ENCODE peak calls at places on chromosomes 12 and 14, in four cellular contexts. G, B, X and F are unnamed samples. For H3K36me3, the result is how much of the 10 kb centered on the place peaks cover.

GRCh38 chr12:88300931-88301330 is 158.8 kb downstream of the TMTC3 start:
- DNase-seq in G (no peak), B (peak), X (no peak), F (no peak)

GRCh38 chr14:21987937-21988336 is 314.3 kb upstream of the OR4E1 start:
- DNase-seq in X (no peak), B (peak), G (no peak), F (no peak)

GRCh38 chr12:117439531-117440001 is 78.1 kb upstream of the NOS1 start:
- DNase-seq in X (no peak), G (no peak), B (no peak), F (no peak)

GRCh38 chr14:53306267-53306721 is 153.2 kb upstream of the DDHD1 start:
- DNase-seq in B (peak), G (peak), X (peak), F (peak)

GRCh38 chr14:64454671-64455070 is 10.6 kb upstream of the AKAP5 start:
- DNase-seq in G (no peak), X (no peak), B (no peak), F (no peak)

GRCh38 chr14:89660183-89660582 is 243.2 kb upstream of the FOXN3 start:
- DNase-seq in B (peak), X (peak), G (no peak), F (no peak)

GRCh38 chr12:121805171-121805687 is 1.4 kb downstream of the SETD1B start:
- DNase-seq in G (no peak), B (no peak), X (no peak), F (no peak)

GRCh38 chr12:53207042-53207441 is at the start of gene ITGB7:
- DNase-seq in X (no peak), G (no peak), B (no peak), F (no peak)

GRCh38 chr12:93722757-93723567 is 45.8 kb downstream of the CRADD start:
- DNase-seq in G (peak), B (no peak), X (no peak), F (no peak)

GRCh38 chr14:105745433-105746123 is 219.2 kb downstream of the TMEM121 start:
- DNase-seq in X (no peak), G (no peak), B (no peak), F (no peak)
- H3K4me3 ChIP-seq in X (no peak), G (no peak), B (no peak), F (no peak)

DNA sequence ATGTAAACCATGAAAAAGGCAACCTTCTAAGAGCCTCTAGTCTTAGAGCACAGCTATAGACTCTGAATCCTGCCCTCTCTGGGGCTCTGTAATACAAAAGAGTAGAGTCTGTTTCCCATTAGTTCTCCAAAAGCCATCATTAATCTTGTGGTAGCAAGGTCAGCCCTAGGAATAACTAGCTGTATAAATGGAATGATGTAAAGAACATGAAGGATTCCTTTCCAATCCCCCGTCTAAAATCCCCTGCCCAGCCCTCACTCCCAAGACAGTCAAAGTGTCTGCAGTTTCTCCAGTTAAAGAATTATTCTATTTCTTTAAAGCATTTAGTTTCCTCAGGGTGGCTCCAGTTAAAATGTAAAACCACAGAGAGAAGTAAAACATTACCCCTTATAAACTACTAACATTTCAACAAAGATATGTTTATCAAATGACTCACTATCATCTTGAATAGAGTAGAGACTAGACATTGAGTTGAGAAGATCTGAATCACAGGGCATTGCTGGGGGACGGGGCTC is 104.2 kb downstream of the ST8SIA1 start:
- DNase-seq in G (no peak), B (peak), X (no peak), F (no peak)
- H3K27ac ChIP-seq in G (no peak), B (peak), X (no peak), F (no peak)

DNA sequence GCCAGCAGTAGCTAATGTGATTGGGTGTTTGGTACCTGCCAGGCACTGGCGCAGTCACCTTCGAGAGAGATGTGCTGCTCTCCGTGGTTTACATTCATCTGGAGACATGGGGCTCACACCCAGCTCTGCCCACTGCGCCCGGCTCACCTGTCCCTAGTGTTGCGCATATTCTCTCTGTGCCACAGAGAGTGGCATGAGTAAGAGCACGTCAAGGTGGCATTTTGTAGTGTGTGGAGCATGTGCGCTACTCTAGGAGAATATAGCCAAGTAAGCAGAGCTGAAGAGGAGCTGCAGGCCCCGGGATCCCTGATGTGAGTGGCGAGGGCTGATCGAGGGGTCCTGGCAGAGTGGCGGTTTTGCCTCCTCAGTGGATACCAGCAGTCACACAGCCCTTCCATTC is 46.9 kb downstream of the TPCN1 start:
- DNase-seq in X (no peak), G (no peak), B (no peak), F (no peak)
- H3K36me3 ChIP-seq in X (under half), G (under half), B (under half), F (under half)

GRCh38 chr14:101167428-101167827 is 263.9 kb upstream of the RTL1 start:
- DNase-seq in G (no peak), B (no peak), X (no peak), F (no peak)
- H3K4me3 ChIP-seq in G (no peak), B (no peak), X (no peak), F (no peak)

DNA sequence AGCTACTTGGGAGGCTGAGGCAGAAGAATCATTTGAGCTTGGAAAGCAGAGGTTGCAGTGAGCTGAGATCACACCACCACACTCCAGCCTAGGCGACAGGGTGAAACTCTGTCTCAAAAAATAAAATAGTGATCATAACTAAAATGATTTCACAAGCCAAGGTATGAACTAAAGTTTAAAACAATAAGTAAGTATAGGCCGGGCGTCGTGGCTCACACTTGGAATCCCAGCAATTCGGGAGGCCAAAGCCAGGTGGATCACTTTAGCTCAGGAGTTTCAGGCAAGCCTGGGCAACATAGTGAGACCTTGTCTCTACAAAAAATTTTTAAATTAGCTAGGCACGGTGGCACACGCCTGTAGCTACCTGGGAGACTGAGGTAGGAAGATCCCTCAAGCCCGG is 27.4 kb downstream of the BLTP3B start:
- DNase-seq in G (no peak), X (no peak), B (no peak), F (no peak)
- H3K27ac ChIP-seq in G (no peak), X (no peak), B (no peak), F (no peak)

DNA sequence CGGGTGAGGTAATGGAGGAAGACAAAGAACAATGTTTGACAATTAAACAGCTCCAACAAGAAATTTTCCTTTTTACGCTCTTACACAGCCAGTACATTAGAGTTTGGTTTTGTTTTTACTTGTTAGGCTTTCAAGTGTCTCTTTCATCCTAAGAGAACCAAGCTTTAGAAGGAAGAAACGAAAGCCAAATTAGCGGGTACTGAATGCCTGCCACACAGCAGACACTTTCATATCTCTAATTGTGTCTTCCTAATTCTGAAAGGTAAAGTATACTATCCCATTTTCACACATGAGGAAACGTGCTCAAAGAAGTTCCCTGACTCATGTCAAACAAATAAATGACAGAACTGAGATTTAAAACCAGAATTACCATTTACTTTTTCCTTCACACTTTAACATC is 65.0 kb downstream of the CDK17 start:
- DNase-seq in G (no peak), X (no peak), B (no peak), F (no peak)
- H3K36me3 ChIP-seq in G (under half), X (under half), B (under half), F (under half)

GRCh38 chr14:23433457-23433856 is 2.0 kb downstream of the MYH7 start:
- DNase-seq in G (no peak), B (no peak), X (no peak), F (no peak)

GRCh38 chr14:23431486-23431885 is 4.0 kb downstream of the MYH7 start:
- DNase-seq in B (no peak), X (no peak), G (no peak), F (no peak)

GRCh38 chr14:23430733-23431105 is 4.7 kb downstream of the MYH7 start:
- DNase-seq in X (no peak), B (no peak), G (no peak), F (no peak)

GRCh38 chr14:23432946-23433345 is 2.5 kb downstream of the MYH7 start:
- DNase-seq in G (no peak), X (no peak), B (no peak), F (no peak)

DNA sequence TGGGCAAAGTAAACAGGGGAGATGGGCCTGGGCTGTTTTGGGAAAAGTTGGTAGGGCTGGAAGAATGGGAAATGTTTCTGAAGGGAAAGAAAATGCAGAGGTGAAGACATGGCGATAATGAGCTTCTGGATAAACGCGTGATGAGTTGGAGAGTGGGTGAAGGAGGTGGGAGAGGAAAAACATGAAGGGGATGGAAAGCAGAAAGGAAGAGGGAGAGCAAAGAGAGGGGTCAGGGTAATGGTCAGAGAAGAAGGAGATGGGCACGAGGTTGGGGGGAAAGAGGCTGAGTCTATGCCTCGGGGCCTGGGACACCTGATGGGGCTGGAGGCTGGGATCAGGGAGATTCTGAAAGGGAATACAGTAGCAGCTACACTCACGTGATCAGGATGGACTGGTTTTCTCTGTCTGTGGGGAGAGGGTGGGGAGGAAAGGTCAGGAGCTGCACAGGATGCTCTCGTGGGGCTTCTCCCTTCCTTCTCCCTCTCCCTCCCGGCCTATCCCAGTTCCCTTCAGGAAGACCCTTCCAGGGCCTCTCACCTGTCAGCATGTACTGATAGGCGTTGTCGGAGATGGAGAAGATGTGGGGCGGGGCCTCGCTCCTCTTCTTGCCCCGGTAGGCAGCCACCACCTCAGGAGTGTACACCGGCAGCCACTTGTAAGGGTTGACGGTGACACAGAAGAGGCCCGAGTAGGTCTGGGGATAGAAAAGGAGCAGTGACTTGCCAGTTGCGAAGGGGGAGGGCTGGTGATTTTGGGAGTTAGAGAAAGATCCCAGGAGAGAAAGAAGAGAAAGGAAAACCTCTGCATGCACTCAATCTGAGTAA is 3.1 kb downstream of the MYH7 start:
- DNase-seq in B (no peak), G (no peak), X (no peak), F (no peak)
- H3K4me3 ChIP-seq in B (no peak), G (no peak), X (no peak), F (no peak)

GRCh38 chr12:75690556-75690955 is 179.1 kb upstream of the KRR1 start:
- DNase-seq in G (no peak), X (no peak), B (peak), F (no peak)

GRCh38 chr12:75683220-75683619 is 171.8 kb upstream of the KRR1 start:
- DNase-seq in B (no peak), X (no peak), G (no peak), F (no peak)

GRCh38 chr12:75684678-75685620 is 173.5 kb upstream of the KRR1 start:
- DNase-seq in G (no peak), B (peak), X (no peak), F (no peak)

GRCh38 chr12:75685826-75686225 is 174.4 kb upstream of the KRR1 start:
- DNase-seq in X (no peak), G (no peak), B (no peak), F (no peak)
- H3K27ac ChIP-seq in X (peak), G (no peak), B (peak), F (no peak)